ENCODE peak calls at places on chromosomes 12 and 14, in eight cellular contexts. One of them, this sample, is unnamed.

GRCh38 chr12:9333129-9333528 is 124.9 kb upstream of the PZP start:
- DNase-seq in A549: no peak
- DNase-seq in sigmoid colon: no peak
- DNase-seq in right lobe of liver: no peak
- DNase-seq in spleen: no peak
- DNase-seq in adrenal gland: no peak
- DNase-seq in uterus: no peak
- DNase-seq in endothelial cell of umbilical vein: no peak
- DNase-seq in this sample: no peak

GRCh38 chr14:54503476-54503875 is 6.2 kb upstream of the CGRRF1 start:
- DNase-seq in endothelial cell of umbilical vein: peak; percentile 37
- DNase-seq in A549: peak; percentile 66
- DNase-seq in uterus: no peak
- DNase-seq in adrenal gland: no peak
- DNase-seq in spleen: no peak
- DNase-seq in sigmoid colon: no peak
- DNase-seq in right lobe of liver: no peak
- DNase-seq in this sample: no peak

GRCh38 chr12:108170164-108170563 is 41.1 kb downstream of the WSCD2 start:
- DNase-seq in sigmoid colon: no peak
- DNase-seq in right lobe of liver: no peak
- DNase-seq in spleen: no peak
- DNase-seq in A549: no peak
- DNase-seq in adrenal gland: no peak
- DNase-seq in endothelial cell of umbilical vein: no peak
- DNase-seq in uterus: no peak
- DNase-seq in this sample: no peak

GRCh38 chr12:91604897-91605296 is 422.3 kb upstream of the DCN start:
- DNase-seq in spleen: no peak
- DNase-seq in endothelial cell of umbilical vein: peak; percentile 6
- DNase-seq in sigmoid colon: no peak
- DNase-seq in uterus: no peak
- DNase-seq in right lobe of liver: no peak
- DNase-seq in adrenal gland: no peak
- DNase-seq in A549: no peak
- DNase-seq in this sample: no peak

GRCh38 chr14:93788557-93789365 is 476 bp upstream of the PRIMA1 start:
- DNase-seq in spleen: no peak
- DNase-seq in right lobe of liver: no peak
- DNase-seq in sigmoid colon: peak; percentile 88
- DNase-seq in endothelial cell of umbilical vein: no peak
- DNase-seq in adrenal gland: no peak
- DNase-seq in uterus: peak; percentile 71
- DNase-seq in A549: peak; percentile 41
- DNase-seq in this sample: no peak

GRCh38 chr14:103541494-103541943 is 12.5 kb downstream of the TRMT61A start:
- DNase-seq in adrenal gland: no peak
- DNase-seq in endothelial cell of umbilical vein: no peak
- DNase-seq in A549: no peak
- DNase-seq in sigmoid colon: no peak
- DNase-seq in uterus: no peak
- DNase-seq in spleen: no peak
- DNase-seq in right lobe of liver: no peak
- DNase-seq in this sample: no peak

GRCh38 chr12:42969357-42969756 is 379.8 kb upstream of the PRICKLE1 start:
- DNase-seq in spleen: no peak
- DNase-seq in sigmoid colon: no peak
- DNase-seq in endothelial cell of umbilical vein: peak; percentile 82
- DNase-seq in adrenal gland: peak; percentile 22
- DNase-seq in A549: peak; percentile 56
- DNase-seq in uterus: no peak
- DNase-seq in right lobe of liver: no peak
- DNase-seq in this sample: no peak

GRCh38 chr12:14614704-14615121 is 47.0 kb upstream of the PLBD1 start:
- DNase-seq in right lobe of liver: no peak
- DNase-seq in A549: no peak
- DNase-seq in spleen: no peak
- DNase-seq in uterus: no peak
- DNase-seq in adrenal gland: no peak
- DNase-seq in sigmoid colon: no peak
- DNase-seq in endothelial cell of umbilical vein: no peak
- DNase-seq in this sample: no peak

GRCh38 chr14:104773505-104774452 is 20.8 kb downstream of the SIVA1 start:
- DNase-seq in sigmoid colon: no peak
- DNase-seq in right lobe of liver: no peak
- DNase-seq in uterus: no peak
- DNase-seq in adrenal gland: no peak
- DNase-seq in endothelial cell of umbilical vein: no peak
- DNase-seq in spleen: no peak
- DNase-seq in A549: no peak
- DNase-seq in this sample: peak; percentile 51

GRCh38 chr14:70789361-70789760 is 20.0 kb downstream of the MAP3K9 start:
- DNase-seq in endothelial cell of umbilical vein: no peak
- DNase-seq in right lobe of liver: no peak
- DNase-seq in spleen: no peak
- DNase-seq in sigmoid colon: no peak
- DNase-seq in uterus: no peak
- DNase-seq in A549: no peak
- DNase-seq in adrenal gland: no peak
- DNase-seq in this sample: no peak

GRCh38 chr14:81341405-81342180 is 58.5 kb downstream of the STON2 start:
- DNase-seq in sigmoid colon: no peak
- DNase-seq in spleen: no peak
- DNase-seq in endothelial cell of umbilical vein: no peak
- DNase-seq in A549: no peak
- DNase-seq in adrenal gland: no peak
- DNase-seq in right lobe of liver: no peak
- DNase-seq in uterus: no peak
- DNase-seq in this sample: no peak

GRCh38 chr14:101359221-101360044 is 201.9 kb upstream of the DIO3 start:
- DNase-seq in spleen: peak; percentile 57
- DNase-seq in adrenal gland: peak; percentile 17
- DNase-seq in uterus: peak; percentile 86
- DNase-seq in right lobe of liver: no peak
- DNase-seq in sigmoid colon: peak; percentile 95
- DNase-seq in endothelial cell of umbilical vein: no peak
- DNase-seq in A549: no peak
- DNase-seq in this sample: peak; percentile 49

GRCh38 chr12:122867701-122868461 is 28.0 kb downstream of the VPS37B start:
- DNase-seq in A549: peak; percentile 62
- DNase-seq in adrenal gland: peak; percentile 90
- DNase-seq in spleen: peak; percentile 83
- DNase-seq in right lobe of liver: peak; percentile 69
- DNase-seq in uterus: no peak
- DNase-seq in endothelial cell of umbilical vein: peak; percentile 30
- DNase-seq in sigmoid colon: peak; percentile 65
- DNase-seq in this sample: peak; percentile 95

GRCh38 chr12:1509703-1510395 is 84.5 kb downstream of the FBXL14 start:
- DNase-seq in A549: no peak
- DNase-seq in endothelial cell of umbilical vein: no peak
- DNase-seq in uterus: no peak
- DNase-seq in spleen: peak; percentile 47
- DNase-seq in right lobe of liver: no peak
- DNase-seq in adrenal gland: no peak
- DNase-seq in sigmoid colon: peak; percentile 46
- DNase-seq in this sample: no peak

GRCh38 chr14:78023112-78023511 is 147.1 kb upstream of the NRXN3 start:
- DNase-seq in right lobe of liver: no peak
- DNase-seq in A549: no peak
- DNase-seq in endothelial cell of umbilical vein: no peak
- DNase-seq in uterus: no peak
- DNase-seq in adrenal gland: no peak
- DNase-seq in spleen: no peak
- DNase-seq in sigmoid colon: no peak
- DNase-seq in this sample: no peak

DNA sequence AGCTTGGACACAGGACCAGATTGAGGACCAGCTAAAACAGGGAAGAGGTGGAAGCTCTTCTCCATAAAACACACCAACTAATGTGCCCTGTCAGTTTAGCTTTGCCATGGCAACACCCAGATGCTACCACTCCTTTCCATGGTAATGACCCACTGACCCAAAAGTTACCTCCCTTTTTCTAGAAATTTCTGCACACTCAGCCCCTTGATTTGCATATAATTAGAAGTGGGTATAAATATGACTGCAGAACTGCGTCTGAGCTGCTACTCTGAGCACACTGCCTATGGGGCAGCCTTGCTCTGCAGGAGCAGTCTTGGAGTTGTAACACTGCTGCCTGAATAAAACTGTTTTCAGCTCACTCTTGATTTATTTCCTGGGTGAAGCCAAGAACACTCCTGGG is 3.2 kb upstream of the TDG start:
- DNase-seq in right lobe of liver: no peak
- DNase-seq in uterus: no peak
- DNase-seq in endothelial cell of umbilical vein: no peak
- DNase-seq in spleen: no peak
- DNase-seq in adrenal gland: no peak
- DNase-seq in A549: no peak
- DNase-seq in sigmoid colon: no peak
- DNase-seq in this sample: no peak
- TF ChIP-seq POLR2A in right lobe of liver: no peak
- TF ChIP-seq POLR2A in uterus: no peak
- TF ChIP-seq POLR2A in endothelial cell of umbilical vein: no peak
- TF ChIP-seq POLR2A in spleen: no peak
- TF ChIP-seq POLR2A in adrenal gland: no peak
- TF ChIP-seq POLR2A in A549: peak; percentile 23
- TF ChIP-seq POLR2A in sigmoid colon: no peak
- TF ChIP-seq POLR2A in this sample: no peak

DNA sequence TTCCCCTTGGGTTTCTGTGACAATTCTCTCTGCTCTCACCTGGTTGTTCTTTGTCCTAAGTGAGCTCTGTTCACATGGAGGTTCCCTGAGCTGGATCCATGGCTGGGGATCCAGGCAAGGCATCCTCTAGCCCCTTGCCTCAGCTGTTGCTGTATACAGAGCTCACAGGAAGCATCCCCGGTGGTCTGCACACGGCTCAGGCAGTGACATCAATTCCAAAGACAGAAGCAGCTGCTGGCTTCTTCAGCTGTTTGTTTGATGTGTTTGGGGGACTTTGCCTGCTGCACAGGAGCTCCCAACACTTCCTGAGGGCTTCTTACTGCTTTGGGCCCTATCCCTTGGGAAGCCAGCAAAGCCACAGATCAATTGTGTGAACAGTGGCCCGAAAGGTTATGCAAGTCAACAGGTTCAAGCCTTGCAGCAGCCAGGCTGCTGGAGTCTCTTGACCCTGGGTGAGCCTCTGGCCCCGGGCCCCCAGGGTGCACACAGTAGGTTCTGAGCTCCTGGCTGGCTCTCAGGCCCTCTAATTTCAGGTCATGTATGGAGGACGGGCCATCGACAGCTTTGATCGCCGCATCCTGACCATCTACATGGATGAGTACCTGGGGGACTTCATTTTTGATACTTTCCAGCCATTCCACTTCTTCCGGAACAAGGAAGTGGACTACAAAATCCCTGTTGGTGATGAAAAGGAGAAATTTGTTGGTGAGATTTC is 42.6 kb downstream of the CCDC92 start:
- DNase-seq in right lobe of liver: no peak
- DNase-seq in adrenal gland: no peak
- DNase-seq in sigmoid colon: no peak
- DNase-seq in endothelial cell of umbilical vein: no peak
- DNase-seq in uterus: no peak
- DNase-seq in A549: no peak
- DNase-seq in spleen: no peak
- DNase-seq in this sample: no peak
- H3K27ac ChIP-seq in right lobe of liver: no peak overlapping the region
- H3K27ac ChIP-seq in adrenal gland: no peak overlapping the region
- H3K27ac ChIP-seq in sigmoid colon: no peak overlapping the region
- H3K27ac ChIP-seq in endothelial cell of umbilical vein: no peak overlapping the region
- H3K27ac ChIP-seq in uterus: no peak overlapping the region
- H3K27ac ChIP-seq in A549: no peak overlapping the region
- H3K27ac ChIP-seq in spleen: no peak overlapping the region
- H3K27ac ChIP-seq in this sample: no peak overlapping the region

GRCh38 chr14:52513249-52513648 is 39.1 kb downstream of the TXNDC16 start:
- DNase-seq in uterus: no peak
- DNase-seq in adrenal gland: no peak
- DNase-seq in right lobe of liver: no peak
- DNase-seq in sigmoid colon: no peak
- DNase-seq in A549: no peak
- DNase-seq in spleen: no peak
- DNase-seq in endothelial cell of umbilical vein: no peak
- DNase-seq in this sample: no peak

DNA sequence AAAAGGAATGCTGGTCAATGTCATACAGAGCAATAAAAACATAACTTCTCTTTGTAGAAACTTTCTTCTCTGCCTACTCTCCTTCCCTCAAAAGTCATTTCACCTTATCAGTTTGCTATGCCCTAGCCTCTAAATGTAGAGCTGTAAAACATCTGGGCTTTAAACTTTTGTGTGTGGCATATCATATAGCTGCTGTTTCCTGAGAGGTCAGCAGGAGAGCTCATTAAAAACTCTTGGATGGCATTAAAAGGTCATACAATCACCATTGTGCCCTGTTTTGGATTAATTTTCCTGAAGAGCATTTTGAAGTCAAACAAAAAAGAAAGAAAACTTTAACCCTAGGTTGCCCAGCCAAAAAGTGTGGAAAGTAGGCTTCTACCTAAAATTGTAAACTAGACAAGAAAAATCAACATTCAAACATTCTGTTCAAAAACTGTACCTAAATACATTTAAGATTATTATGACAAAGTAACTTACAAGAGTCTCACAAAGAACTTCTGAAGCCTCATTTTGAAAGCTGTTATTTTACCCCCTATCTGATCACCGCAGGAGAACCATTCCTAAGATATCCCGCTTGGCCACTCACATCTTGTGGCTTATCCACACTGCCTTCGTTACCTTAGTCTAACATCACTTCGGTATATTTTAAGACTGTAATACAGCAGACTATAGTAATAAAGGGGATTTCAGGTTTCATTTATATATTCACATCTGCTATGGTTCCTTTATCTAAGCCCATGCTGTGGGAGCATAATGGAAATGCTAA is 38.1 kb downstream of the TXNDC16 start:
- DNase-seq in right lobe of liver: no peak
- DNase-seq in adrenal gland: no peak
- DNase-seq in endothelial cell of umbilical vein: no peak
- DNase-seq in A549: no peak
- DNase-seq in sigmoid colon: no peak
- DNase-seq in spleen: no peak
- DNase-seq in uterus: no peak
- DNase-seq in this sample: no peak
- H3K4me1 ChIP-seq in right lobe of liver: no peaks in the 10 kb centered on the region
- H3K4me1 ChIP-seq in adrenal gland: no peaks in the 10 kb centered on the region
- H3K4me1 ChIP-seq in endothelial cell of umbilical vein: no peaks in the 10 kb centered on the region
- H3K4me1 ChIP-seq in A549: no peaks in the 10 kb centered on the region
- H3K4me1 ChIP-seq in sigmoid colon: no peaks in the 10 kb centered on the region
- H3K4me1 ChIP-seq in spleen: no peaks in the 10 kb centered on the region
- H3K4me1 ChIP-seq in uterus: no peaks in the 10 kb centered on the region
- H3K4me1 ChIP-seq in this sample: no peaks in the 10 kb centered on the region

DNA sequence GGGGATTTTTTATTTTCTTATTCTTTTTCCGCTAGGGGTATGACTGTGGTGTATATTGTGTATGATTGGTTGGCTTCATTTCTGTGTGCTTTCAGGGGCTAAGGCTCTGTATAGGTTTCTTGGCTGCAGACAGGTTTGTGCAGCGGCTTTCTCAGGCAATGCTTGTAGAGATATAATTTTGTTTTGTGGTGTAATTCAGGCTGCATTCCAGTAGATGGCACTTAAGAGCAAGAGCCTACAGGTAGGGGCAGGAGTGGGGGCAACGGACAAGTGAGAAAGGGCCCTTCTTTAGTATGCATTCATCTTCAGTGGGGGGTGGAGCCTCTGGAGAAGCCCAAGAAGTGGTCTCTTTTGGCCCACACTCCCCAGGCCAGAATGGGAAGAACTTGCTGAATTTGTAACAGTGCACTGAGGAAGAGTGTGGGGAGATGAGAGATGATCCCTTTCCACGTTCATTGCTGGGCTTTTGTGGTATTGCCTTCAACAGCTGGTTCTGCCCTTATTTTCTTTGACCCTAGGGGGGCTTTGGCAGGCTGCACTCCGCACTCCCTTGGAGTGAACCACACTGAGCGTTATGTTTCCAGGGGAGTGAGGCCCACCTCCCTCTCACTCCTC is 78.6 kb downstream of the IFNG-AS1 start:
- DNase-seq in A549: peak; percentile 12
- DNase-seq in right lobe of liver: no peak
- DNase-seq in adrenal gland: no peak
- DNase-seq in endothelial cell of umbilical vein: no peak
- DNase-seq in spleen: no peak
- DNase-seq in uterus: no peak
- DNase-seq in sigmoid colon: no peak
- DNase-seq in this sample: no peak
- TF ChIP-seq POLR2A in A549: no peak
- TF ChIP-seq POLR2A in right lobe of liver: no peak
- TF ChIP-seq POLR2A in adrenal gland: no peak
- TF ChIP-seq POLR2A in endothelial cell of umbilical vein: no peak
- TF ChIP-seq POLR2A in spleen: no peak
- TF ChIP-seq POLR2A in uterus: no peak
- TF ChIP-seq POLR2A in sigmoid colon: no peak
- TF ChIP-seq POLR2A in this sample: no peak